ENCODE peak calls at places on chromosome 4, in six cellular contexts. R is astrocyte, C is hepatocyte, B is adrenal gland, W is left ventricle myocardium inferior, V is heart right ventricle. D is an unnamed sample.

GRCh38 chr4:2243682-2244380 is 1.9 kb upstream of the HAUS3 start:
- DNase-seq in R (no peak), B (peak; percentile 52), W (peak; percentile 50), C (peak; percentile 52), V (peak; percentile 69), D (no peak)

GRCh38 chr4:124874172-124874450 is 161.6 kb upstream of the ANKRD50 start:
- DNase-seq in B (no peak), V (no peak), W (no peak), R (no peak), C (no peak), D (no peak)

GRCh38 chr4:110371016-110371795 is 104.7 kb upstream of the ENPEP start:
- DNase-seq in R (peak; percentile 2), V (no peak), W (no peak), C (no peak), B (no peak), D (no peak)

GRCh38 chr4:5863461-5864113 is 29.3 kb downstream of the CRMP1 start:
- DNase-seq in V (no peak), W (no peak), R (peak; percentile 97), C (peak; percentile 35), B (peak; percentile 43), D (no peak)

GRCh38 chr4:138540056-138540800 is 298.1 kb upstream of the SLC7A11 start:
- DNase-seq in C (no peak), W (no peak), R (peak; percentile 59), V (no peak), B (no peak), D (no peak)

GRCh38 chr4:77629885-77630284 is 24.3 kb downstream of the CXCL13 start:
- DNase-seq in C (no peak), W (no peak), B (no peak), V (no peak), R (no peak), D (no peak)

GRCh38 chr4:71553605-71554004 is 214.8 kb downstream of the SLC4A4 start:
- DNase-seq in C (peak; percentile 46), R (no peak), V (no peak), B (no peak), W (no peak), D (no peak)

GRCh38 chr4:140427104-140427918 is at the start of gene CLGN:
- DNase-seq in R (peak; percentile 46), B (peak; percentile 45), C (peak; percentile 87), W (peak; percentile 77), V (peak; percentile 71), D (peak; percentile 71)

GRCh38 chr4:177047070-177047850 is 254.5 kb upstream of the VEGFC start:
- DNase-seq in V (peak; percentile 60), R (peak; percentile 55), C (peak; percentile 82), B (peak; percentile 77), W (peak; percentile 17), D (peak; percentile 33)

GRCh38 chr4:41172772-41173171 is 41.6 kb downstream of the APBB2 start:
- DNase-seq in B (no peak), C (no peak), V (no peak), R (no peak), W (no peak), D (no peak)

GRCh38 chr4:144288011-144288903 is 147.7 kb upstream of the GYPA start:
- DNase-seq in V (no peak), B (no peak), C (no peak), R (peak; percentile 69), W (no peak), D (no peak)

GRCh38 chr4:167234388-167234881 is at the start of gene SPOCK3:
- DNase-seq in C (peak; percentile 70), W (peak; percentile 23), B (peak; percentile 27), V (peak; percentile 4), R (peak; percentile 42), D (peak; percentile 75)

GRCh38 chr4:118759481-118759880 is 74.3 kb downstream of the METTL14 start:
- DNase-seq in W (no peak), V (no peak), B (no peak), R (no peak), C (no peak), D (no peak)
- H3K27ac ChIP-seq in W (peak overlapping the region; percentile 89), V (no peak overlapping the region), B (no peak overlapping the region), R (no peak overlapping the region), C (peak overlapping the region; percentile 59), D (no peak overlapping the region)

DNA sequence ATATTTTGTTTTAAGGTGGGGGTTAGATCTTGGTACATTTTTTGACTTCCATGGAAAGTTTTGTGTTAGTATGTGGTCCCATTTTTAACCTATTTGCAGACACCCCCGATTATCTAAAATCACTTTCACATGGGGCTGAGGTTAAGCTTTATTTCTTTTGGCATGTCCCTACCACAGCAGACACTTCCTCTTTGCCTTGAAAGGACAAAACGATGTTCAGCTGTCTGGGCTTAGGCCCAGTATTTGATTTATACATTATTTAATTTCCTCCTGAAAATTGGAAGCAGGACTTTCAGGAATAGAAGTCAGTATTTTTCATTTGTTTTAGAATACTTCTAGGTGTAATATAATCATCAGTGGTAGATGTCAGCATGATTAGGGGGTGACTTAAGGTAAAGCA is 112.4 kb upstream of the SPRY1 start:
- DNase-seq in C (no peak), R (peak; percentile 63), V (no peak), B (no peak), W (no peak), D (no peak)
- H3K27ac ChIP-seq in C (no peak overlapping the region), R (no peak overlapping the region), V (no peak overlapping the region), B (no peak overlapping the region), W (no peak overlapping the region), D (no peak overlapping the region)

DNA sequence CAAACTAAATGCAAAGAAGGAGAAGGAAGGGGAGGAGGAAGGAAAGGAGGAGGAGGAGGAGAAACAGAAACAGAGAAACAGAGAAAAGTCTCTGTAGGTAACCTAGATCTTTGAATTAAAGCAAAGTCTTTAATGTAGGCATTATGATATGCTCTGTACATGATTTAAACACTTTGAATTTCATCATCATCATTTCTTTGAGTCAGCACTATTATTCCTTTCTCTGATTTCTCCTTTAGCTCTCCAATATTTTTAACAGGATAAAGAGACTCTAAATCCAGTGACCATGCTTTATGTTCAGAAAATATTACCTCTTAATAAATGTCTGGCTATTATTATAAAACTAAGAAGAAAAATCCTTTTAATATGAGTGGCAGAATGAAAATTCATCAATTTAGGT is 124.3 kb downstream of the ANTXR2 start:
- DNase-seq in W (no peak), R (no peak), V (no peak), B (no peak), C (no peak), D (no peak)
- H3K27ac ChIP-seq in W (no peak overlapping the region), R (no peak overlapping the region), V (no peak overlapping the region), B (no peak overlapping the region), C (no peak overlapping the region), D (no peak overlapping the region)

DNA sequence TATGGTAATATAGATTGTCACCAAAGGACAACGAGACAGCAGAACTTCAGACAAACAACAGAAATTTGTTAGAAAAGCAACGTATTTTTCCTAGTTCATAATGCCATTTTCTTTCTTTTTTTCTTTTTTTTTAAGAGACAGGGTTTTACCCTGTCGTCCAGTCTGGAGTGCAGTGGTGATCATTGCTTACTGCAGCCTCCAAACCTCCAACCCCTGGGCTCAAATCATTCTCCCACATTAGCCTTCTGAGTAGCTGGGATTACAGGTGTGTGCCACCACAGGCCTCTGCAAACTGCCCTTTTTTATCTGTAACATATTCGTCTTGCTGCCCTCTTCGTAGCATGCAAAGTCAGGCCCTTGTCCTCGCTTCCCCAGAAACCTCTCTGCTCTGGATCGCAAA is 116.5 kb upstream of the PDLIM3 start:
- DNase-seq in V (no peak), C (no peak), W (no peak), R (no peak), B (no peak), D (no peak)
- H3K27ac ChIP-seq in V (peak overlapping the region; percentile 31), C (peak overlapping the region; percentile 22), W (peak overlapping the region; percentile 86), R (no peak overlapping the region), B (peak overlapping the region; percentile 59), D (no peak overlapping the region)